ENCODE peak calls at places on chromosomes 2 and 18, in four cellular contexts. B is small intestine, V is fibroblast of lung, U is GM12865. L is an unnamed sample.

GRCh38 chr2:48397846-48398245 is 132.1 kb upstream of the STON1 start:
- DNase-seq in U (no peak), B (no peak), V (peak; percentile 43), L (no peak)

GRCh38 chr2:28991021-28991420 is 9.9 kb downstream of the TOGARAM2 start:
- DNase-seq in B (no peak), V (peak; percentile 70), U (no peak), L (peak; percentile 34)

GRCh38 chr2:39875182-39875913 is 96.3 kb upstream of the THUMPD2 start:
- DNase-seq in V (peak; percentile 96), U (no peak), B (no peak), L (peak; percentile 84)

GRCh38 chr2:171272039-171272438 is 111.3 kb upstream of the TLK1 start:
- DNase-seq in B (no peak), U (no peak), V (peak; percentile 96), L (peak; percentile 86)

GRCh38 chr2:20728114-20728758 is 61.3 kb downstream of the GDF7 start:
- DNase-seq in V (peak; percentile 77), B (no peak), U (no peak), L (no peak)

GRCh38 chr2:100722125-100722524 is 97.8 kb upstream of the NPAS2 start:
- DNase-seq in B (no peak), V (no peak), U (no peak), L (no peak)

GRCh38 chr2:15667579-15668556 is 76.2 kb downstream of the DDX1 start:
- DNase-seq in U (no peak), V (peak; percentile 22), B (no peak), L (peak; percentile 12)

GRCh38 chr2:142954488-142954887 is 77.0 kb downstream of the KYNU start:
- DNase-seq in V (peak; percentile 43), U (no peak), B (no peak), L (no peak)

GRCh38 chr2:36562245-36562644 is 35.7 kb downstream of the FEZ2 start:
- DNase-seq in V (peak; percentile 86), U (no peak), B (no peak), L (peak; percentile 70)

GRCh38 chr2:232981356-232981755 is 31.7 kb downstream of the NGEF start:
- DNase-seq in B (peak; percentile 63), U (no peak), V (no peak), L (no peak)

GRCh38 chr2:227862227-227862740 is 9.1 kb upstream of the DAW1 start:
- DNase-seq in V (peak; percentile 46), B (peak; percentile 69), U (peak; percentile 78), L (no peak)

GRCh38 chr2:30398488-30398887 is 48.6 kb upstream of the LCLAT1 start:
- DNase-seq in U (no peak), V (no peak), B (no peak), L (no peak)

GRCh38 chr2:152647417-152648010 is 69.7 kb downstream of the PRPF40A start:
- DNase-seq in V (peak; percentile 61), U (no peak), B (peak; percentile 77), L (peak; percentile 60)

GRCh38 chr18:31965331-31965970 is 22.5 kb upstream of the TRAPPC8 start:
- DNase-seq in V (no peak), B (peak; percentile 93), U (no peak), L (no peak)

GRCh38 chr2:224101820-224102630 is 62.9 kb upstream of the SERPINE2 start:
- DNase-seq in V (peak; percentile 98), B (no peak), U (no peak), L (peak; percentile 97)

GRCh38 chr2:202270487-202270886 is 4.9 kb downstream of the NOP58 start:
- DNase-seq in V (no peak), B (no peak), U (peak; percentile 71), L (no peak)

GRCh38 chr2:23243258-23243657 is 141.7 kb upstream of the KLHL29 start:
- DNase-seq in U (no peak), V (no peak), B (no peak), L (no peak)

GRCh38 chr2:202165945-202166344 is 72.5 kb downstream of the SUMO1 start:
- DNase-seq in V (peak; percentile 65), U (no peak), B (no peak), L (peak; percentile 15)

GRCh38 chr2:18959952-18960717 is 370.8 kb upstream of the NT5C1B start:
- DNase-seq in V (no peak), U (no peak), B (no peak), L (peak; percentile 88)

GRCh38 chr18:69974365-69974764 is 26.7 kb upstream of the CD226 start:
- DNase-seq in V (peak; percentile 47), B (no peak), U (no peak), L (peak; percentile 72)

GRCh38 chr2:159573294-159573693 is 43.1 kb downstream of the BAZ2B start:
- DNase-seq in V (no peak), U (no peak), B (peak; percentile 11), L (no peak)

GRCh38 chr2:38149533-38149932 is 73.6 kb upstream of the CYP1B1 start:
- DNase-seq in U (no peak), V (no peak), B (no peak), L (no peak)

GRCh38 chr2:37629529-37629928 is 41.9 kb downstream of the CDC42EP3 start:
- DNase-seq in V (peak; percentile 76), B (no peak), U (peak; percentile 72), L (peak; percentile 76)

GRCh38 chr2:219405451-219405850 is 12.7 kb upstream of the DES start:
- DNase-seq in B (no peak), V (no peak), U (no peak), L (no peak)

GRCh38 chr2:158747346-158747745 is 47.8 kb upstream of the DAPL1 start:
- DNase-seq in U (no peak), V (no peak), B (no peak), L (no peak)

GRCh38 chr2:102841107-102841840 is 79.4 kb downstream of the TMEM182 start:
- DNase-seq in B (peak; percentile 46), V (peak; percentile 39), U (peak; percentile 56), L (peak; percentile 26)

GRCh38 chr2:20106746-20107145 is 55.3 kb upstream of the LAPTM4A start:
- DNase-seq in V (peak; percentile 17), B (peak; percentile 73), U (no peak), L (no peak)

GRCh38 chr2:49616800-49617199 is 462.5 kb upstream of the FSHR start:
- DNase-seq in B (peak; percentile 9), V (peak; percentile 1), U (peak; percentile 49), L (peak; percentile 1)

DNA sequence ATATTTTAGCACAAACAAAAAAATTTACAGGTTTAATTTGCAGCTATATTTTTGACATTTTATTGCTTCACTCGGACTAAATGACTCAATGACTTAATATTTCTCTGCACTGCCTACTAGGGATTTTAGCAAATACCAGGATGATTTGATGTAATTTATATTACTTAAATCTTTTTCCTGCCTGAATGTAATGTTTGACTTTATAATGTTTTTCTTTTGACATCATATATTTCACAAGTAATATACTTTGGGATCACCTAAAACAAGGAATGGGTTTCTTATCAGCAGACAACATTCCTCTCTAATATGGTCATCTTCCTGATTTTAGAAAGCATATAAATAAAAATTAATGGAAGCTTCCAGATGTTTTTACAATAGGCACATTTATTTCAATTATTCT is 253.2 kb upstream of the EPC2 start:
- DNase-seq in V (peak; percentile 83), B (no peak), U (no peak), L (peak; percentile 16)
- H3K4me3 ChIP-seq in V (no peak overlapping the region), B (no peak overlapping the region), U (no peak overlapping the region), L (no peak overlapping the region)

DNA sequence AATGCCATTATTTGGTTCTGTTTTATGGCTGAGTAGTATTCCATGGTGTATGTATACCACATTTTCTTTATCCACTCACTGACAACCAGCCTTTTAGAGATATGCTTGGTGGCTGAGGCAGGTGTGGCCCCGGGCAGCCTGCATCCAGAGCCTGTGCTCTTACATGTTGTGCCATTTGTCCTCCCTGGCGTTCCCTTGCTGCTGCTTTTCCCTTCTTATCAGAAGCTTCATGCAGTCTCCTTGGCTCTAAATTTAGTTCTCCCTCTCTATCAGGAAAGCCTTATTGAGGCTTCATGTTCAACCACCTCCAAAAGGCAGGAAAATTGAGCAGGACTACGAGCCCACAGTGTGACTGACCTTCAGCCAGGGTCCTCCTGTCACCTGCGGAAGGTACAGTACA is 131.7 kb upstream of the ITGA6 start:
- DNase-seq in B (no peak), U (no peak), V (no peak), L (no peak)
- H3K4me3 ChIP-seq in B (no peak overlapping the region), U (no peak overlapping the region), V (no peak overlapping the region), L (no peak overlapping the region)

DNA sequence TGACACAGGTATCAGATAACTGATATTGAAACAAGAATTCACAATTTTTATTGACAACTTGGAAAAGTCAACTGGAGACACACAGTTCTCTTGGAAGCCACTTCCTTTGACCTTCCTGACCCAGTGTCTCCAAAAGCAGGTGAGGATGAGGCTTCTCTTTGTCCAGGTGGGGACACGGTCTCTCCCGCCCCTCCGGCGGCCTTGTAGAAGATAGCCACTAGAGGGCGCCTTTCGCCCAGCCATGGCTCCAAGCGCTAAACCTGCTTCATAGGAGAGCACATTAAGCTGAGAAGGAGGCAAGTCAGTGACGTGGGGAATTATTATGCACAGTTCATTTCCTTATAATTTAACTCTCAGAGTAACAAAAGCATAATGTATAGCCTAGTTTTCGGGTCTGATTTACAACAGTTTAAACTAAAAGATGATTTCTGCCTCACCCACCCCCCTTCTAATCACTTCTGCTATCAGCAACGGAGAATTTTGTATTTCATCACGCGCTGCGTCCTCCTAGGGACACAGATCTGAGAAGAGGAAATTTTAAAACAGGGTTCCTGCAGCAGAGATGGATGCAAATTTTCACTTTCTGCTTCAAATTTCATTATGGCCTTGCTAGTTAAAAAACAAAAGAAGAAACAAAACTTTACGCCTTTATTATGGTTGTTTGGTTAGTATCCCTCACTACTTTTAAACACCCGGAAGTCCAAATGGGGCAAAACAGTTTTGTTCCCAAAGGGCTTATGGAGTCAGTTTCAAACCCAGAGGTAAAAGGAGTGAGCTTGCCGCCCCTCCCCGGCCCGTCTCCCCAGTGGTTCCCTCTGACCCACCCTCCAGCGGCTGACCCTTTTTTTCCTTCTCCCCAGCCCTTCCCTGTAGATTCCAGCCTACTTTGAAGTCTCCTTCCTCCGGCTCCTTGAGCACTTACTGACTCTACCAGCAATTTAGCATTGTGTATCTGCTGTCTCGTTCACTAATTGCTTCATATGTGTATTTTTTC is 208.9 kb downstream of the ICOS start:
- DNase-seq in U (peak; percentile 76), V (peak; percentile 54), B (peak; percentile 85), L (peak; percentile 42)
- H3K4me3 ChIP-seq in U (no peak overlapping the region), V (peak overlapping the region; percentile 45), B (no peak overlapping the region), L (peak overlapping the region; percentile 43)

GRCh38 chr2:111219734-111220505 is 99.2 kb downstream of the BCL2L11 start:
- DNase-seq in V (peak; percentile 27), U (no peak), B (no peak), L (no peak)
- H3K4me3 ChIP-seq in V (no peak overlapping the region), U (no peak overlapping the region), B (no peak overlapping the region), L (no peak overlapping the region)

GRCh38 chr2:242085941-242086621 is 216.6 kb downstream of the RTP5 start:
- DNase-seq in B (no peak), U (peak; percentile 66), V (no peak), L (peak; percentile 72)
- H3K4me3 ChIP-seq in B (no peak overlapping the region), U (peak overlapping the region; percentile 37), V (no peak overlapping the region), L (peak overlapping the region; percentile 23)

DNA sequence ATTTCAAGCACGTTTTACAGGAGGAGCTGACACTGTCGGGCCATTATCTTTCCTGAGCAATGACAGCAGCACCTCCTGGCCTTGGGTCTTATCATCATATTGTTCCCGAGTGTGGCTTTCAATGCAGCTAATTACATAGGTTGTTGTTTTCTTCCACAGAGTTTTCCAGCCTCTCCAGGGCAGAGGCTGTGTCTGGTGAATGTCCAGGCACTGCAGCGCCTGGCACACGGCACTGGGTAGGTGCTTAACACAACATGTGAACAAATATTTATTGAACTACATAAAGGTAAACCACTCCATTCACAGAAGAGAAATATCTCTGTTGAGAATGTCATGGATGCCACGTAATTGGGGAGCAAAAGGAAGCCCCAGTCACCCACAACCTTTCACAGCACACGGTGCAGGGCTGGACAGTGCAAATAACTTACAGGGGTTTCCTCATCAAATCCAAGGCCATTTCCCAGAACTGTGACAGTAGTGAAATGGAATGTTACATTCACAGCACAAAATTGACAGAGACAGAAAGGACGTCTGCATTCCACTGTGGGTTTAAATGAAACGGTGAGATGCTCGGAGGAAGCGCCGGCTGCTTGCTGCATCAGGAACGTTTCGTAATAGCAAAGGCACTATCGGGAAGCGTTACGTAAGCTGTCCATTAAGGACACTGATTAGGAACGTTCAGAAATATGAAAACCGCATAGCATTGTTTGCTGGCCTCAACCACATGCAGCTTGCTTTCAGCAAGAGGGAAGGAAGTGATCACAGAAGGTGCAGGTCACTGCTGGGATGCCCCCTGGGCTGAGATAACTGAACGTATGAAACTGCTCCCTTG is 6.4 kb upstream of the KCNG2 start:
- DNase-seq in U (no peak), B (peak; percentile 5), V (peak; percentile 97), L (peak; percentile 86)
- H3K4me3 ChIP-seq in U (no peak overlapping the region), B (no peak overlapping the region), V (peak overlapping the region; percentile 15), L (no peak overlapping the region)

L was measured in foreskin fibroblast.